ENCODE peak calls at places on chromosomes 1 and 21, in four cellular contexts. One of them, this sample, is unnamed. For H3K4me1, the result is how much of the 10 kb centered on the place peaks cover.

GRCh38 chr1:33382651-33383415 is 48.1 kb downstream of the PHC2 start:
- DNase-seq in esophagus muscularis mucosa: no peak
- DNase-seq in neuronal stem cell: no peak
- DNase-seq in mucosa of descending colon: no peak
- DNase-seq in this sample: no peak

GRCh38 chr1:167934407-167935251 is 1.9 kb upstream of the DCAF6 start:
- DNase-seq in mucosa of descending colon: no peak
- DNase-seq in esophagus muscularis mucosa: no peak
- DNase-seq in neuronal stem cell: peak
- DNase-seq in this sample: no peak

GRCh38 chr1:107689157-107689556 is 275.8 kb downstream of the VAV3 start:
- DNase-seq in mucosa of descending colon: peak
- DNase-seq in neuronal stem cell: no peak
- DNase-seq in esophagus muscularis mucosa: no peak
- DNase-seq in this sample: no peak

GRCh38 chr21:33657124-33657842 is 15.0 kb downstream of the ITSN1 start:
- DNase-seq in neuronal stem cell: no peak
- DNase-seq in mucosa of descending colon: peak
- DNase-seq in esophagus muscularis mucosa: no peak
- DNase-seq in this sample: no peak

GRCh38 chr1:39926820-39927219 is 25.1 kb upstream of the MYCL start:
- DNase-seq in mucosa of descending colon: no peak
- DNase-seq in neuronal stem cell: no peak
- DNase-seq in esophagus muscularis mucosa: no peak
- DNase-seq in this sample: no peak

GRCh38 chr1:232435746-232436145 is 194.2 kb downstream of the SIPA1L2 start:
- DNase-seq in mucosa of descending colon: no peak
- DNase-seq in esophagus muscularis mucosa: no peak
- DNase-seq in neuronal stem cell: no peak
- DNase-seq in this sample: no peak

GRCh38 chr1:56506951-56507437 is 72.4 kb downstream of the PLPP3 start:
- DNase-seq in mucosa of descending colon: no peak
- DNase-seq in neuronal stem cell: no peak
- DNase-seq in esophagus muscularis mucosa: no peak
- DNase-seq in this sample: no peak

GRCh38 chr21:44299085-44299457 is 782 bp upstream of the PFKL start:
- DNase-seq in neuronal stem cell: no peak
- DNase-seq in mucosa of descending colon: peak
- DNase-seq in esophagus muscularis mucosa: no peak
- DNase-seq in this sample: no peak

GRCh38 chr1:198528376-198528775 is 12.1 kb downstream of the ATP6V1G3 start:
- DNase-seq in neuronal stem cell: no peak
- DNase-seq in mucosa of descending colon: no peak
- DNase-seq in esophagus muscularis mucosa: no peak
- DNase-seq in this sample: no peak

GRCh38 chr1:226976671-226977287 is 36.7 kb downstream of the COQ8A start:
- DNase-seq in mucosa of descending colon: no peak
- DNase-seq in neuronal stem cell: no peak
- DNase-seq in esophagus muscularis mucosa: no peak
- DNase-seq in this sample: no peak

GRCh38 chr1:59044535-59045121 is 252.3 kb upstream of the FGGY start:
- DNase-seq in esophagus muscularis mucosa: no peak
- DNase-seq in mucosa of descending colon: no peak
- DNase-seq in neuronal stem cell: no peak
- DNase-seq in this sample: no peak

GRCh38 chr1:44775930-44776748 is 799 bp downstream of the RPS8 start:
- DNase-seq in neuronal stem cell: no peak
- DNase-seq in esophagus muscularis mucosa: no peak
- DNase-seq in mucosa of descending colon: peak
- DNase-seq in this sample: peak

GRCh38 chr21:45599146-45599581 is 44.4 kb upstream of the PCBP3 start:
- DNase-seq in mucosa of descending colon: no peak
- DNase-seq in esophagus muscularis mucosa: no peak
- DNase-seq in neuronal stem cell: no peak
- DNase-seq in this sample: peak

GRCh38 chr1:235613617-235614016 is 36.0 kb downstream of the GNG4 start:
- DNase-seq in neuronal stem cell: no peak
- DNase-seq in esophagus muscularis mucosa: no peak
- DNase-seq in mucosa of descending colon: peak
- DNase-seq in this sample: peak

GRCh38 chr1:27934818-27935549 is at the start of gene SMPDL3B:
- DNase-seq in neuronal stem cell: peak
- DNase-seq in esophagus muscularis mucosa: no peak
- DNase-seq in mucosa of descending colon: peak
- DNase-seq in this sample: peak

GRCh38 chr1:107138767-107139445 is 1.9 kb upstream of the NTNG1 start:
- DNase-seq in mucosa of descending colon: no peak
- DNase-seq in neuronal stem cell: no peak
- DNase-seq in esophagus muscularis mucosa: no peak
- DNase-seq in this sample: no peak

GRCh38 chr1:203652718-203653461 is 26.3 kb downstream of the ATP2B4 start:
- DNase-seq in neuronal stem cell: no peak
- DNase-seq in mucosa of descending colon: no peak
- DNase-seq in esophagus muscularis mucosa: no peak
- DNase-seq in this sample: no peak

GRCh38 chr1:60832372-60832771 is 250.0 kb upstream of the NFIA start:
- DNase-seq in esophagus muscularis mucosa: no peak
- DNase-seq in neuronal stem cell: no peak
- DNase-seq in mucosa of descending colon: no peak
- DNase-seq in this sample: no peak

GRCh38 chr1:30903343-30904034 is 5.1 kb downstream of the SDC3 start:
- DNase-seq in mucosa of descending colon: no peak
- DNase-seq in neuronal stem cell: no peak
- DNase-seq in esophagus muscularis mucosa: no peak
- DNase-seq in this sample: no peak

GRCh38 chr1:1419812-1420653 is 1.0 kb downstream of the ANKRD65 start:
- DNase-seq in mucosa of descending colon: no peak
- DNase-seq in esophagus muscularis mucosa: no peak
- DNase-seq in neuronal stem cell: no peak
- DNase-seq in this sample: no peak

GRCh38 chr1:66351474-66351873 is 182.5 kb upstream of the SGIP1 start:
- DNase-seq in neuronal stem cell: no peak
- DNase-seq in esophagus muscularis mucosa: no peak
- DNase-seq in mucosa of descending colon: no peak
- DNase-seq in this sample: no peak
- H3K4me1 ChIP-seq in neuronal stem cell: under half
- H3K4me1 ChIP-seq in esophagus muscularis mucosa: half or more
- H3K4me1 ChIP-seq in mucosa of descending colon: under half
- H3K4me1 ChIP-seq in this sample: under half

GRCh38 chr1:63622847-63623566 is 29.8 kb downstream of the PGM1 start:
- DNase-seq in neuronal stem cell: no peak
- DNase-seq in esophagus muscularis mucosa: no peak
- DNase-seq in mucosa of descending colon: no peak
- DNase-seq in this sample: no peak
- H3K4me1 ChIP-seq in neuronal stem cell: under half
- H3K4me1 ChIP-seq in esophagus muscularis mucosa: under half
- H3K4me1 ChIP-seq in mucosa of descending colon: under half
- H3K4me1 ChIP-seq in this sample: under half

GRCh38 chr1:172266528-172267174 is 153.8 kb upstream of the C1orf105 start:
- DNase-seq in esophagus muscularis mucosa: no peak
- DNase-seq in neuronal stem cell: no peak
- DNase-seq in mucosa of descending colon: no peak
- DNase-seq in this sample: no peak

GRCh38 chr1:172268237-172268636 is 152.2 kb upstream of the C1orf105 start:
- DNase-seq in neuronal stem cell: no peak
- DNase-seq in mucosa of descending colon: no peak
- DNase-seq in esophagus muscularis mucosa: no peak
- DNase-seq in this sample: no peak

GRCh38 chr1:172270605-172271004 is 149.9 kb upstream of the C1orf105 start:
- DNase-seq in neuronal stem cell: no peak
- DNase-seq in esophagus muscularis mucosa: no peak
- DNase-seq in mucosa of descending colon: no peak
- DNase-seq in this sample: no peak

GRCh38 chr1:172269644-172270043 is 150.8 kb upstream of the C1orf105 start:
- DNase-seq in neuronal stem cell: no peak
- DNase-seq in mucosa of descending colon: no peak
- DNase-seq in esophagus muscularis mucosa: no peak
- DNase-seq in this sample: no peak

DNA sequence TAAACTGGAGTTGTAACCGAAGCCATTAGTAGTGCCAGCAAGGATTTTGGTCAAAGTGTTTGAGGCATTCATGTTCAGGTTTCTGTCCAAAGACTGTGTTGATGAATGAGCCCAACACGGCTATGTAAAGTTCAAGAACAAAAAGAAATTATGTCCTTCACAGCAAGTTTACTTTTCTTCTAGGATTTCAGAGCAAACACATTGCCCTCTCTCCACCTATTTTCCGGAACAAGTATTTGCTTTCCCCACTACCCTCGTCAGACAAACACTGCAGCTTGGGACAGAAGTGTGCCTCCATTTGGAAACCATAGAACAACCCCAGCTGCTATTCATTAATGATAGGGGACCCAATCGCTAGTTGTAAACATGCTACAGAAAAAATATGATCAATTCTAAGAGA is 151.4 kb upstream of the C1orf105 start:
- DNase-seq in esophagus muscularis mucosa: no peak
- DNase-seq in neuronal stem cell: no peak
- DNase-seq in mucosa of descending colon: no peak
- DNase-seq in this sample: no peak
- H3K4me1 ChIP-seq in esophagus muscularis mucosa: under half
- H3K4me1 ChIP-seq in neuronal stem cell: under half
- H3K4me1 ChIP-seq in mucosa of descending colon: under half
- H3K4me1 ChIP-seq in this sample: under half

GRCh38 chr1:184157396-184157747 is 105.8 kb downstream of the TSEN15 start:
- DNase-seq in mucosa of descending colon: no peak
- DNase-seq in neuronal stem cell: no peak
- DNase-seq in esophagus muscularis mucosa: no peak
- DNase-seq in this sample: no peak
- H3K4me1 ChIP-seq in mucosa of descending colon: under half
- H3K4me1 ChIP-seq in neuronal stem cell: under half
- H3K4me1 ChIP-seq in esophagus muscularis mucosa: under half
- H3K4me1 ChIP-seq in this sample: under half

DNA sequence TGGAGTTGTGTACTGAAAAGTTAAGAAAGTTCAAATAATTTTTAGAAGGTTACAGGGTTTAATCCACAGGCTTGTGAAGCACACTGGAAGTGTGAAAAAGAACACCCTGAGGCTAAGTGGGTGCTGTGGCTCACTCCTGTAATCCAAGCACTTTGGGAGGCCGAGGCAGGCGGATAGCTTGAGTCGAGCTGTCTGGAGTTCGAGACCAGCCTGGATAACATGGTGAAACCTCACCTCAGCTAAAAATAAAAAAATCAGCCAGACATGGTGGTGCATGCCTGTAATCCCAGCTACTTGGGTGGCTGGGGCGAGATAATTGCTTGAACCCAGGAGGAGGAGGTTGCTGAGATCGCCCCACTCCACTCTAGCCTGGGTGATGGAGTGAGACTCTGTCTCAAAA is 9.8 kb downstream of the TXNIP start:
- DNase-seq in neuronal stem cell: no peak
- DNase-seq in esophagus muscularis mucosa: no peak
- DNase-seq in mucosa of descending colon: no peak
- DNase-seq in this sample: peak
- H3K4me1 ChIP-seq in neuronal stem cell: under half
- H3K4me1 ChIP-seq in esophagus muscularis mucosa: half or more
- H3K4me1 ChIP-seq in mucosa of descending colon: under half
- H3K4me1 ChIP-seq in this sample: under half

GRCh38 chr1:201719812-201720521 is 109.0 kb upstream of the IPO9 start:
- DNase-seq in mucosa of descending colon: peak
- DNase-seq in neuronal stem cell: no peak
- DNase-seq in esophagus muscularis mucosa: no peak
- DNase-seq in this sample: peak
- H3K4me1 ChIP-seq in mucosa of descending colon: under half
- H3K4me1 ChIP-seq in neuronal stem cell: under half
- H3K4me1 ChIP-seq in esophagus muscularis mucosa: half or more
- H3K4me1 ChIP-seq in this sample: under half

DNA sequence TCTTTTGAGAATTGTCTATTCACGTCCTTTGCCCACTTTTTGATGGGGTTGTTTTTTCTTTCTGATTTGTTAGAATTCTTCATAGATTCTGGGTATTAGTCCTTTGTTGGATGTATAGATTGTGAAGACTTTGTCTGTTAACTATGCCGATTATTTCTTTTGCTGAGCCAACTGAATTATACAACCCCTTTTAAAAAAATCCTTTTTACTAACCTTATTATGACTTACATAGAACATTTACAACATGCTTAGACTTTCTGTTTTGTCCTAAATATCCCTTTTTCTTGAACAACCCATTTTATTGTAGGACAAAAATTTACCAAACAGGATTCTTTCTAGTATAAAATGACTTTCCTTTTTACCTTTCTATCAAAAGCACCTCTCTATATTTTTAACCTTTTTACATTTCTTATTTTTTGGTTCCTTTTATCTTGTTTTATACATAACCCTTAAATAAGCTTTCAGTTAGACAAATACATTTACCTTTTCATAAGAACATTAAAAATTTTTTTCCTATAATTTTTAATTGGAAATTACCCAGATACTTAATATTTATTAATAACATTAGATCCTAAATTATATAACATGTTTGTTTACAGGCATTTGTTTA is 70.4 kb upstream of the TTLL7 start:
- DNase-seq in esophagus muscularis mucosa: no peak
- DNase-seq in mucosa of descending colon: no peak
- DNase-seq in neuronal stem cell: no peak
- DNase-seq in this sample: no peak
- H3K4me1 ChIP-seq in esophagus muscularis mucosa: under half
- H3K4me1 ChIP-seq in mucosa of descending colon: under half
- H3K4me1 ChIP-seq in neuronal stem cell: under half
- H3K4me1 ChIP-seq in this sample: under half

GRCh38 chr1:8649027-8649426 is 168.4 kb downstream of the RERE start:
- DNase-seq in neuronal stem cell: no peak
- DNase-seq in esophagus muscularis mucosa: no peak
- DNase-seq in mucosa of descending colon: no peak
- DNase-seq in this sample: no peak
- H3K4me1 ChIP-seq in neuronal stem cell: under half
- H3K4me1 ChIP-seq in esophagus muscularis mucosa: half or more
- H3K4me1 ChIP-seq in mucosa of descending colon: under half
- H3K4me1 ChIP-seq in this sample: under half

DNA sequence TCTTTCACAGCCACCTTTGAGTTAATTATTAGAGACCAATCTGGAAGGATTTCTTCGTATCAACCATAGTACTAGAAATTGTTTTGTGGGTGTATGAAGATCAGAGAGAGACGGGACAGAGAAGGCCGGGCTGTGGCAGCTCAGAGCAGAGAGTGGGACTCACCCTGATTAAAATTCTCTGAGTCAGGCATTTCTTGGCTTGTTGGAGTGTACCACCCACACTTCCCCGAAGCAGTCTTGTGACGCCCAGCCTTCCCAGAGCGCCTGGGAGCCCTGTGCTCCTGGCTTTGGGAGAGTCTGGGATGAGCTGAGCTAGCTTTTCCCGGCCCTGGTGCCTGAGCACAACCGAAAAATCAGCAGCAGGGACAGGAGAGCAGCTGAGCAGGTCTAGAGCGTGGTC is 19.4 kb downstream of the PLEKHM2 start:
- DNase-seq in esophagus muscularis mucosa: peak
- DNase-seq in neuronal stem cell: no peak
- DNase-seq in mucosa of descending colon: peak
- DNase-seq in this sample: no peak
- H3K4me1 ChIP-seq in esophagus muscularis mucosa: half or more
- H3K4me1 ChIP-seq in neuronal stem cell: under half
- H3K4me1 ChIP-seq in mucosa of descending colon: under half
- H3K4me1 ChIP-seq in this sample: under half

This sample was measured in Peyer's patch.